ENCODE peak calls at places on chromosomes 2 and 18, in ten cellular contexts. S is left ventricle myocardium inferior, X is ovary, V is endodermal cell, O is mammary epithelial cell, Q is SJSA1, G is thoracic aorta, B is heart right ventricle, Y is prostate gland, T is A673. J is an unnamed sample. For H3K4me1 and H3K36me3, the result is how much of the 10 kb centered on the place peaks cover.

GRCh38 chr2:238754259-238754658 is 93.6 kb upstream of the TWIST2 start:
- DNase-seq in S (no peak), X (no peak), V (peak), O (no peak), Q (no peak), G (no peak), B (no peak), Y (peak), T (no peak), J (no peak)

GRCh38 chr18:36411745-36412168 is 114.2 kb downstream of the FHOD3 start:
- DNase-seq in S (no peak), X (no peak), V (peak), O (no peak), Q (no peak), G (no peak), B (no peak), Y (no peak), T (peak), J (peak)

GRCh38 chr18:67367540-67367939 is 149.0 kb downstream of the DSEL start:
- DNase-seq in S (no peak), X (no peak), V (no peak), O (peak), Q (no peak), G (no peak), B (no peak), Y (no peak), T (no peak), J (peak)

GRCh38 chr2:51413726-51414125 is 381.8 kb upstream of the NRXN1 start:
- DNase-seq in S (no peak), X (no peak), V (no peak), O (no peak), Q (no peak), G (no peak), B (no peak), Y (no peak), T (no peak), J (no peak)

GRCh38 chr2:118209727-118210126 is 121.5 kb downstream of the INSIG2 start:
- DNase-seq in S (no peak), X (no peak), V (no peak), O (no peak), Q (no peak), G (no peak), B (no peak), Y (no peak), T (no peak), J (no peak)

GRCh38 chr18:45976581-45977373 is 9.6 kb upstream of the EPG5 start:
- DNase-seq in S (no peak), X (no peak), V (no peak), O (no peak), Q (no peak), G (no peak), B (no peak), Y (no peak), T (no peak), J (no peak)

GRCh38 chr2:51490576-51491234 is 458.8 kb upstream of the NRXN1 start:
- DNase-seq in S (no peak), X (no peak), V (no peak), O (no peak), Q (no peak), G (no peak), B (no peak), Y (no peak), T (no peak), J (peak)

GRCh38 chr2:64675860-64676259 is 22.1 kb upstream of the SERTAD2 start:
- DNase-seq in S (no peak), X (no peak), V (no peak), O (peak), Q (no peak), G (no peak), B (no peak), Y (no peak), T (no peak), J (no peak)

GRCh38 chr2:64202206-64202864 is 58.1 kb upstream of the PELI1 start:
- DNase-seq in S (no peak), X (no peak), V (no peak), O (peak), Q (no peak), G (no peak), B (no peak), Y (peak), T (no peak), J (no peak)

GRCh38 chr2:1140389-1141003 is 189.8 kb downstream of the SNTG2 start:
- DNase-seq in S (no peak), X (no peak), V (peak), O (peak), Q (no peak), G (no peak), B (peak), Y (no peak), T (peak), J (peak)

GRCh38 chr2:164882276-164882675 is 40.7 kb upstream of the COBLL1 start:
- DNase-seq in S (no peak), X (peak), V (no peak), O (no peak), Q (no peak), G (no peak), B (no peak), Y (no peak), T (no peak), J (no peak)

GRCh38 chr2:77127345-77127744 is 394.8 kb downstream of the LRRTM4 start:
- DNase-seq in S (no peak), X (no peak), V (no peak), O (no peak), Q (no peak), G (no peak), B (no peak), Y (no peak), T (no peak), J (no peak)

GRCh38 chr2:64636105-64636873 is 17.4 kb downstream of the SERTAD2 start:
- DNase-seq in S (no peak), X (no peak), V (no peak), O (no peak), Q (no peak), G (no peak), B (no peak), Y (no peak), T (no peak), J (no peak)

GRCh38 chr2:173828189-173829157 is 136.7 kb downstream of the SP3 start:
- DNase-seq in S (no peak), X (no peak), V (no peak), O (peak), Q (no peak), G (no peak), B (no peak), Y (peak), T (no peak), J (no peak)

GRCh38 chr2:80858955-80859354 is 554.4 kb upstream of the LRRTM1 start:
- DNase-seq in S (no peak), X (no peak), V (no peak), O (no peak), Q (no peak), G (no peak), B (no peak), Y (no peak), T (no peak), J (no peak)

GRCh38 chr2:7449287-7449686 is 532.1 kb downstream of the RNF144A start:
- DNase-seq in S (no peak), X (no peak), V (no peak), O (no peak), Q (no peak), G (no peak), B (no peak), Y (no peak), T (no peak), J (no peak)

GRCh38 chr2:118983133-118983532 is 41.1 kb downstream of the MARCO start:
- DNase-seq in S (no peak), X (no peak), V (no peak), O (no peak), Q (peak), G (no peak), B (no peak), Y (no peak), T (no peak), J (no peak)

GRCh38 chr2:15797231-15797945 is 143.0 kb upstream of the MYCN start:
- DNase-seq in S (no peak), X (no peak), V (peak), O (no peak), Q (no peak), G (no peak), B (no peak), Y (no peak), T (no peak), J (peak)

DNA sequence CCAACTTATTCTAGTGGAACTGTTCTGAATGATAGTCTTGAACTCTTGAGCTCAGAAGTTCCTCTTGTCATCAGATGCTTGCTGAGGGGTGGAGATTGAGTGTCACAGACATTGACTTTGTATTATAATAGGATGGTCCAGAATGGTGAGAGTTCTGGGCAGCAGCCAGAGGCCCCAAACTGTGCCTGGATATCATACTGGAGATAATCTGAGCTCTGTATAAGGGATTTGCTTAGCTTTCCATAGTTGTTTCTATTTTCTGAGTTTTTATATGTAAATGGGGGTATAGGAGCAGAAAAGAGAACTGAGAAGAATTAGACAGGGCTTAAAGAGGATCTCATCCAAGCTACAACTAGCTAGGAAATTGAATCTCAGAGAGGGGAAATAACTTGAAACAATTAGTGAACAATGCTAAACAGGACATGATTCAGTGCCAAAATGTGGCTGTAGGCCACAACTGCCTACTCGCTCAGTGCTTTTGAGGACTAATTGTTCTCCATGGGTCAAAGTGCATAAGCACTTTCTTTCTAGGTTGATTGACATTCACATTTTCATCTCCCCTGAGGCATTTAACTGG is 10.1 kb upstream of the LCLAT1 start:
- DNase-seq in S (no peak), X (no peak), V (no peak), O (no peak), Q (no peak), G (no peak), B (no peak), Y (no peak), T (peak), J (no peak)
- H3K4me3 ChIP-seq in S (no peak), X (no peak), V (no peak), O (no peak), Q (no peak), G (no peak), B (no peak), Y (no peak), T (no peak), J (no peak)

GRCh38 chr2:201754683-201755415 is 25.9 kb downstream of the ALS2 start:
- DNase-seq in S (no peak), X (no peak), V (no peak), O (no peak), Q (no peak), G (no peak), B (no peak), Y (no peak), T (no peak), J (no peak)

GRCh38 chr2:201758229-201758628 is 22.5 kb downstream of the ALS2 start:
- DNase-seq in S (no peak), X (no peak), V (no peak), O (no peak), Q (no peak), G (no peak), B (no peak), Y (no peak), T (no peak), J (no peak)

GRCh38 chr2:201758873-201759272 is 21.9 kb downstream of the ALS2 start:
- DNase-seq in S (no peak), X (no peak), V (no peak), O (no peak), Q (no peak), G (no peak), B (no peak), Y (no peak), T (no peak), J (no peak)

GRCh38 chr2:201761101-201761500 is 19.6 kb downstream of the ALS2 start:
- DNase-seq in S (no peak), X (no peak), V (no peak), O (no peak), Q (no peak), G (no peak), B (no peak), Y (no peak), T (no peak), J (no peak)

DNA sequence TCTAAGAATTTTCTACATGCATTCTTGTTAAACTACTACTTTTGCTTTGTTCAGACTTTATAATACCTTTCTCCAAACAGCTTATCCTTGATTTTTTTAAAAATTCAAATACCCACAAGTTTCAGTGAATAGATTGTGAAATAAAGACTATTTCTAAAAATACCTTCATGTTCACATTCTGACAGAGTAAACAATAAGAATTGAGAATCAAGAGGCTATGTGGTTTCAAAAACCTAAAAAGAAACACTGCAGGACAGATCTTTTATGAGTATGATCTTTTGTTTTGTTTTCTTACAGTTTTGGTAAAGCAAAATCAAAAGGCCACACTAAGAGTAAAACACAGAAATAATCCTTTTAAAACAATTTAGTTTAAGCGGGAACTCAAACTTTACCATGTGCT is 21.2 kb downstream of the ALS2 start:
- DNase-seq in S (no peak), X (no peak), V (no peak), O (no peak), Q (no peak), G (no peak), B (no peak), Y (no peak), T (no peak), J (no peak)
- H3K4me1 ChIP-seq in S (under half), X (under half), V (under half), O (under half), Q (under half), G (under half), B (under half), Y (under half), T (under half), J (under half)

DNA sequence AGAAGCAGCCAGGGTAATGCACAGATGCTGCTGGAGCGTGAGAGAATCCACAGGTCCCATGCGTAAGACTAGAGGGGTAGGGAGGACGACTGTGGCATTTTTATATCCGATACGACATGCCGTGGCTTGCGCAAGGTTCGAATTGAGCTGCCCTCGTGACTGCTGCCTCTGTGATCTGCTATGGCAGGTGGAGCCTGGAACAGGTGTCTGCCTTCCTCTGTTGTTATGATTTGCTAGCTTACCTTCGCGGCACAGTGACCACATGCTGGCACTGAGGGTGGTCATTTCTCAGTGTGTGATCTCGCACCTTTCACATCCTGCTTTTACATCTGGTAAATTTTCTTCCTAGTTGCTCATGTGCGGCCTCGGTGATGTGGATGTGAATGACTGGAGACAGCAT is 240.2 kb downstream of the ALPK2 start:
- DNase-seq in S (no peak), X (no peak), V (peak), O (no peak), Q (no peak), G (no peak), B (no peak), Y (no peak), T (no peak), J (peak)
- H3K36me3 ChIP-seq in S (half or more), X (under half), V (half or more), O (half or more), Q (half or more), G (under half), B (under half), Y (under half), T (under half), J (under half)

DNA sequence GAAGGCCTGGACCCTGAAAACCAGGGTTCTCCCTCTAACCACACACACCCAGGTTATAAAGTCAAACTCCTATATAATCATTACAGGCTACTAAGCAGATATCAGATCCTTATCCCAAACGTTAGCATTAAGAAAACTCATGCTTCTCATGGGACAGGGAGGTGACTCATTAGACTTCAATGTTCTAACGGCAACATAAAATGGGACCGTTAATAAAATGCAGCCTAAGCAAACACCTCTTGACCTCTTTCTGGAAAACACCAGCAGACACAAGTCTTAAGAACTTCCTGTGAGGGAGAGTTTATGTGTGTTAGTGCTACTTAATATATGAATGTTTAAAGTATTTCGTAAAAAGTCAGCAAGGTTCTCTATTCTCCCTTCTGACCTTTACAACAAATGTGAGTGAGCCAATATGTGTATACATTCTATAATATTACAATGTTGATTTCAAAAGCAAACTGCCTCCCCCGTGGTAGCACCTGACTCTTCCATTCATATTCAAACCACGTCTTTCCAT is 31.7 kb downstream of the LPIN2 start:
- DNase-seq in S (no peak), X (no peak), V (no peak), O (peak), Q (no peak), G (no peak), B (no peak), Y (no peak), T (peak), J (no peak)
- H3K4me3 ChIP-seq in S (no peak), X (no peak), V (no peak), O (no peak), Q (no peak), G (peak), B (no peak), Y (no peak), T (no peak), J (no peak)

DNA sequence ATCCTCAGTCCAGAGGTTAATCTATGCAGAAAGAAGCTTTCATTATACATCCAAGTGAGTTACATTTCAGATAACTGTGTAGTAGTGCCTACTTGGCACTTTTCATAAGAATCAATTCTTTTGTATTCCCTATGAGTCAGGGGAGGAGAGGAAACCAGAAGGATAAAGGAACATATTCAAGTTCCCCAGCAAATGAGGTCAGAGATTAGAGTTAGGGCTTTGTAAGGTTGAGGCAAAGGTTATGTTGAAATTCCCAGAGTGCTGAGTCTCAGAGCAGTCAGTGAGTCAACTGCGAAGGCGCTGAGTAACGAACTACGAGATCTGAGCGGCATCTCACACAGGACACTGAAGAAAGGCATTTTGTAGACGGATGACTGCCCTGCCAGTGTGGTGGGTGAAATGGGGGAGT is 25.1 kb upstream of the ME2 start:
- DNase-seq in S (no peak), X (no peak), V (no peak), O (peak), Q (no peak), G (no peak), B (no peak), Y (no peak), T (no peak), J (no peak)
- H3K4me1 ChIP-seq in S (under half), X (under half), V (under half), O (under half), Q (under half), G (under half), B (under half), Y (under half), T (under half), J (under half)

GRCh38 chr2:101858910-101859309 is 132.8 kb upstream of the IL1R2 start:
- DNase-seq in S (no peak), X (no peak), V (no peak), O (no peak), Q (no peak), G (no peak), B (no peak), Y (no peak), T (no peak), J (no peak)

GRCh38 chr2:101859604-101860003 is 132.2 kb upstream of the IL1R2 start:
- DNase-seq in S (no peak), X (no peak), V (no peak), O (no peak), Q (no peak), G (no peak), B (no peak), Y (no peak), T (no peak), J (no peak)

GRCh38 chr2:101861382-101861781 is 130.4 kb upstream of the IL1R2 start:
- DNase-seq in S (no peak), X (no peak), V (no peak), O (no peak), Q (no peak), G (no peak), B (no peak), Y (no peak), T (no peak), J (no peak)

GRCh38 chr2:101860782-101861181 is 131.0 kb upstream of the IL1R2 start:
- DNase-seq in S (no peak), X (no peak), V (no peak), O (no peak), Q (no peak), G (no peak), B (no peak), Y (no peak), T (no peak), J (no peak)

DNA sequence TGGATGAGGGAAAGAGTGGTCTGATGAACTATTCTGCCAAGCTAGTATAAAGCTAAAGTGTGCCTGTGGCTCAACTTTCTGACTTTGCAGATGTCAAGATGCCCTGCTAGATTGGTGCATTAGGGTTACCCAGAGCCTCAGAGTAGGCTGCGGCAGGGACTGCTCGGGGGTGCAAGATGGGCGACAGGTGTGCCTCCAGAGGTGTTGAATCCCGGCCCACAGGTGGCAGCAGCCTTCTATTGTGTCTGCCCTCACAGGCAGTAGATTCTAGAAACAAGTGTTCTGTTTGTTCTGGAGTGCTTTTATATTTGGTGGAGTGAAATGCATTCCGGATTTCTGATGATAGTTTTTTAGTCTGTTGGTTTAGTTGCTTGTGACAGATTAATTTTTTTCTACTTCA is 131.6 kb upstream of the IL1R2 start:
- DNase-seq in S (no peak), X (no peak), V (peak), O (no peak), Q (no peak), G (no peak), B (no peak), Y (no peak), T (no peak), J (no peak)
- H3K36me3 ChIP-seq in S (half or more), X (under half), V (half or more), O (under half), Q (half or more), G (under half), B (under half), Y (under half), T (under half), J (half or more)

GRCh38 chr2:192162392-192163042 is 32.2 kb downstream of the TMEFF2 start:
- DNase-seq in S (no peak), X (peak), V (peak), O (peak), Q (peak), G (peak), B (no peak), Y (peak), T (peak), J (peak)
- H3K4me3 ChIP-seq in S (peak), X (no peak), V (no peak), O (no peak), Q (no peak), G (peak), B (no peak), Y (no peak), T (no peak), J (no peak)